ENCODE peak calls at places on chromosome 20, in six cellular contexts. F is A549, N is NCI-H2081, M is lung microvascular endothelial cell, U is caudate nucleus, I is LHCN-M2. Y is an unnamed sample.

GRCh38 chr20:46647469-46647868 is 3.8 kb downstream of the SLC13A3 start:
- DNase-seq in F (no peak), N (no peak), M (no peak), U (peak), I (no peak), Y (no peak)

GRCh38 chr20:1975251-1975650 is 18.6 kb downstream of the PDYN start:
- DNase-seq in F (no peak), N (no peak), M (no peak), U (no peak), I (no peak), Y (no peak)

GRCh38 chr20:33518071-33518470 is 28.2 kb downstream of the CBFA2T2 start:
- DNase-seq in F (no peak), N (no peak), M (peak), U (no peak), I (peak), Y (peak)

GRCh38 chr20:46056970-46057855 is 28.2 kb downstream of the SLC12A5 start:
- DNase-seq in F (no peak), N (no peak), M (peak), U (no peak), I (peak), Y (peak)

GRCh38 chr20:63707558-63708300 is at the start of the genes ARFRP1 and ZGPAT:
- DNase-seq in F (peak), N (peak), M (peak), U (peak), I (peak), Y (peak)

GRCh38 chr20:41183391-41183790 is 46.0 kb downstream of the PLCG1 start:
- DNase-seq in F (no peak), N (no peak), M (no peak), U (no peak), I (no peak), Y (no peak)

GRCh38 chr20:32045999-32046398 is 6.0 kb upstream of the HCK start:
- DNase-seq in F (no peak), N (no peak), M (no peak), U (no peak), I (no peak), Y (no peak)

GRCh38 chr20:9140172-9140760 is 71.4 kb downstream of the PLCB4 start:
- DNase-seq in F (no peak), N (no peak), M (no peak), U (no peak), I (no peak), Y (no peak)

GRCh38 chr20:19813839-19814238 is 55.8 kb downstream of the RIN2 start:
- DNase-seq in F (no peak), N (no peak), M (peak), U (no peak), I (no peak), Y (peak)

GRCh38 chr20:41072099-41072798 is 43.6 kb downstream of the TOP1 start:
- DNase-seq in F (no peak), N (no peak), M (peak), U (no peak), I (peak), Y (peak)

GRCh38 chr20:35306931-35307517 is 14.8 kb upstream of the FAM83C start:
- DNase-seq in F (peak), N (peak), M (peak), U (peak), I (peak), Y (peak)

GRCh38 chr20:22462975-22463914 is 121.1 kb downstream of the FOXA2 start:
- DNase-seq in F (peak), N (peak), M (no peak), U (no peak), I (no peak), Y (no peak)

GRCh38 chr20:61373055-61373399 is 121.0 kb downstream of the CDH4 start:
- DNase-seq in F (no peak), N (no peak), M (no peak), U (no peak), I (no peak), Y (no peak)

GRCh38 chr20:15320941-15321340 is 983.5 kb upstream of the FLRT3 start:
- DNase-seq in F (no peak), N (no peak), M (no peak), U (no peak), I (no peak), Y (no peak)